ENCODE peak calls at places on chromosomes 11 and 22, in eight cellular contexts. H is glutamatergic neuron; K is stimulated activated CD4-positive, alpha-beta T cell treated with anti-CD3 and anti-CD28 coated beads, Interleukin-2, amount 100 ng/mL, for 4 hours; V is HFFc6; Y is Kasumi-1; D is A549; T is thoracic aorta; R is MCF 10A. M is an unnamed sample.

GRCh38 chr22:30887418-30887817 is 81.2 kb downstream of the MORC2 start:
- DNase-seq in H (no peak), K (no peak), V (no peak), Y (no peak), D (no peak), T (no peak), R (no peak), M (no peak)

GRCh38 chr11:76615950-76616349 is 54.6 kb downstream of the LRRC32 start:
- DNase-seq in H (no peak), K (no peak), V (no peak), Y (no peak), D (no peak), T (peak), R (peak), M (no peak)

GRCh38 chr22:37253164-37253660 is 9.1 kb upstream of the RAC2 start:
- DNase-seq in H (peak), K (no peak), V (no peak), Y (peak), D (no peak), T (no peak), R (no peak), M (no peak)

GRCh38 chr22:44256085-44256484 is 56.7 kb downstream of the SHISAL1 start:
- DNase-seq in H (no peak), K (no peak), V (no peak), Y (no peak), D (no peak), T (no peak), R (no peak), M (no peak)

GRCh38 chr11:100777736-100778135 is 90.6 kb downstream of the ARHGAP42 start:
- DNase-seq in H (no peak), K (no peak), V (no peak), Y (no peak), D (peak), T (no peak), R (no peak), M (peak)

GRCh38 chr11:65440831-65441499 is 18.4 kb downstream of the NEAT1 start:
- DNase-seq in H (no peak), K (no peak), V (no peak), Y (no peak), D (peak), T (no peak), R (peak), M (no peak)

GRCh38 chr11:61725632-61726280 is 26.7 kb upstream of the MYRF start:
- DNase-seq in H (no peak), K (no peak), V (no peak), Y (no peak), D (no peak), T (no peak), R (no peak), M (no peak)

GRCh38 chr11:9082575-9082974 is 8.8 kb downstream of the SCUBE2 start:
- DNase-seq in H (no peak), K (no peak), V (no peak), Y (no peak), D (no peak), T (no peak), R (no peak), M (no peak)

GRCh38 chr22:35458547-35459422 is 58.8 kb downstream of the MCM5 start:
- DNase-seq in H (no peak), K (no peak), V (no peak), Y (no peak), D (no peak), T (no peak), R (no peak), M (no peak)

GRCh38 chr22:35443338-35443737 is 43.4 kb downstream of the MCM5 start:
- DNase-seq in H (no peak), K (no peak), V (no peak), Y (no peak), D (no peak), T (no peak), R (peak), M (no peak)

GRCh38 chr11:30203850-30204249 is 27.0 kb upstream of the FSHB start:
- DNase-seq in H (no peak), K (no peak), V (no peak), Y (no peak), D (no peak), T (no peak), R (no peak), M (no peak)

GRCh38 chr11:57224537-57224936 is 12.5 kb downstream of the APLNR start:
- DNase-seq in H (no peak), K (no peak), V (peak), Y (no peak), D (peak), T (no peak), R (no peak), M (no peak)

GRCh38 chr11:102882389-102883024 is 7.7 kb upstream of the MMP12 start:
- DNase-seq in H (no peak), K (no peak), V (peak), Y (no peak), D (no peak), T (no peak), R (no peak), M (no peak)

GRCh38 chr11:102347526-102348331 is 715 bp downstream of the BIRC2 start:
- DNase-seq in H (no peak), K (no peak), V (peak), Y (peak), D (peak), T (no peak), R (peak), M (peak)